ENCODE peak calls at places on chromosomes 12 and 14, in eight cellular contexts. S is stimulated activated CD4-positive, alpha-beta T cell treated with anti-CD3 and anti-CD28 coated beads, Interleukin-15, amount 100 ng/mL, for 24 hours; C is GM04504; V is NCI-H1105; J is CD8-positive, alpha-beta memory T cell; D is activated naive CD4-positive, alpha-beta T cell treated with Interleukin-2 at 50 U/mL for 16 hours; Z is EH; T is T-cell. Q is an unnamed sample.

GRCh38 chr12:68495666-68496065 is 115.0 kb upstream of the RAP1B start:
- DNase-seq in S (no peak), C (peak; percentile 50), V (no peak), J (no peak), D (no peak), Z (peak; percentile 87), T (no peak), Q (no peak)

GRCh38 chr12:65827827-65828231 is 3.5 kb downstream of the HMGA2 start:
- DNase-seq in S (no peak), C (no peak), V (no peak), J (no peak), D (no peak), Z (no peak), T (no peak), Q (no peak)

GRCh38 chr14:67668559-67668958 is 5.9 kb downstream of the VTI1B start:
- DNase-seq in S (peak; percentile 10), C (no peak), V (no peak), J (no peak), D (no peak), Z (no peak), T (peak; percentile 4), Q (no peak)

GRCh38 chr14:64755661-64756265 is 51.5 kb downstream of the PLEKHG3 start:
- DNase-seq in S (peak; percentile 64), C (no peak), V (no peak), J (peak; percentile 63), D (peak; percentile 84), Z (peak; percentile 77), T (peak; percentile 64), Q (peak; percentile 30)

GRCh38 chr14:91220581-91221000 is 23.9 kb downstream of the GPR68 start:
- DNase-seq in S (no peak), C (no peak), V (no peak), J (no peak), D (no peak), Z (no peak), T (no peak), Q (no peak)

GRCh38 chr12:129552996-129553750 is 350.7 kb downstream of the TMEM132D start:
- DNase-seq in S (no peak), C (no peak), V (no peak), J (no peak), D (no peak), Z (no peak), T (no peak), Q (no peak)

GRCh38 chr14:35632276-35633071 is 98.5 kb downstream of the INSM2 start:
- DNase-seq in S (no peak), C (peak; percentile 24), V (peak; percentile 89), J (no peak), D (no peak), Z (peak; percentile 33), T (no peak), Q (no peak)

GRCh38 chr14:85531594-85532391 is 1.8 kb downstream of the FLRT2 start:
- DNase-seq in S (peak; percentile 5), C (peak; percentile 74), V (no peak), J (no peak), D (no peak), Z (peak; percentile 79), T (no peak), Q (no peak)

GRCh38 chr14:36627981-36628380 is 33.7 kb upstream of the PAX9 start:
- DNase-seq in S (no peak), C (no peak), V (no peak), J (no peak), D (no peak), Z (no peak), T (no peak), Q (no peak)

GRCh38 chr12:47979686-47980085 is 16.3 kb downstream of the TMEM106C start:
- DNase-seq in S (no peak), C (no peak), V (no peak), J (no peak), D (no peak), Z (no peak), T (no peak), Q (no peak)

GRCh38 chr14:68784298-68784910 is 8.5 kb downstream of the ZFP36L1 start:
- DNase-seq in S (no peak), C (no peak), V (no peak), J (no peak), D (no peak), Z (peak; percentile 21), T (no peak), Q (no peak)

GRCh38 chr12:31959701-31960391 is 631 bp downstream of the RESF1 start:
- DNase-seq in S (peak; percentile 76), C (peak; percentile 21), V (peak; percentile 70), J (peak; percentile 53), D (peak; percentile 73), Z (peak; percentile 60), T (peak; percentile 69), Q (no peak)

GRCh38 chr14:104387000-104387384 is 192.6 kb upstream of the C14orf180 start:
- DNase-seq in S (no peak), C (no peak), V (no peak), J (no peak), D (peak; percentile 0), Z (no peak), T (no peak), Q (no peak)

GRCh38 chr14:96803958-96804357 is 6.8 kb downstream of the VRK1 start:
- DNase-seq in S (no peak), C (no peak), V (no peak), J (no peak), D (no peak), Z (no peak), T (no peak), Q (no peak)

GRCh38 chr14:89160437-89160836 is 256.6 kb downstream of the FOXN3 start:
- DNase-seq in S (no peak), C (no peak), V (no peak), J (no peak), D (no peak), Z (no peak), T (no peak), Q (no peak)

GRCh38 chr14:49933128-49933527 is 40.2 kb downstream of the ARF6 start:
- DNase-seq in S (no peak), C (no peak), V (no peak), J (no peak), D (no peak), Z (no peak), T (no peak), Q (no peak)

GRCh38 chr12:127389923-127390322 is 877.0 kb upstream of the TMEM132C start:
- DNase-seq in S (no peak), C (peak; percentile 53), V (no peak), J (no peak), D (no peak), Z (peak; percentile 82), T (no peak), Q (no peak)

Q was measured in activated T-helper 2 cell treated with anti-CD3 and anti-CD28 coated beads, Interferon-gamma antibody, Interleukin-2, Interleukin-4, amounts not matched to agents 10 μg/mL and 5 μg/mL and 100 μg/mL, durations not matched to agents 14 hours and 24 hours and 36 hours.